ENCODE peak calls at places on chromosomes 13 and 19, in seven cellular contexts. One of them, this sample, is unnamed.

GRCh38 chr19:55165952-55166529 is 372 bp downstream of the DNAAF3 start:
- DNase-seq in A549: peak
- DNase-seq in left ventricle myocardium inferior: peak
- DNase-seq in progenitor cell of endocrine pancreas: peak
- DNase-seq in MCF 10A: peak
- DNase-seq in neural crest cell: peak
- DNase-seq in esophagus squamous epithelium: no peak
- DNase-seq in this sample: peak

GRCh38 chr13:20400774-20401173 is 124.9 kb downstream of the CRYL1 start:
- DNase-seq in A549: no peak
- DNase-seq in left ventricle myocardium inferior: no peak
- DNase-seq in progenitor cell of endocrine pancreas: no peak
- DNase-seq in MCF 10A: no peak
- DNase-seq in neural crest cell: no peak
- DNase-seq in esophagus squamous epithelium: no peak
- DNase-seq in this sample: no peak

GRCh38 chr19:58515259-58515658 is 3.5 kb upstream of the SLC27A5 start:
- DNase-seq in A549: no peak
- DNase-seq in left ventricle myocardium inferior: no peak
- DNase-seq in progenitor cell of endocrine pancreas: no peak
- DNase-seq in MCF 10A: no peak
- DNase-seq in neural crest cell: no peak
- DNase-seq in esophagus squamous epithelium: no peak
- DNase-seq in this sample: no peak

GRCh38 chr13:44818428-44818827 is 170.8 kb downstream of the NUFIP1 start:
- DNase-seq in A549: peak
- DNase-seq in left ventricle myocardium inferior: no peak
- DNase-seq in progenitor cell of endocrine pancreas: no peak
- DNase-seq in MCF 10A: peak
- DNase-seq in neural crest cell: no peak
- DNase-seq in esophagus squamous epithelium: no peak
- DNase-seq in this sample: no peak

GRCh38 chr19:47176627-47177090 is 46.0 kb downstream of the SAE1 start:
- DNase-seq in A549: no peak
- DNase-seq in left ventricle myocardium inferior: no peak
- DNase-seq in progenitor cell of endocrine pancreas: no peak
- DNase-seq in MCF 10A: peak
- DNase-seq in neural crest cell: no peak
- DNase-seq in esophagus squamous epithelium: no peak
- DNase-seq in this sample: no peak

GRCh38 chr19:16197188-16197621 is 506 bp upstream of the AP1M1 start:
- DNase-seq in A549: no peak
- DNase-seq in left ventricle myocardium inferior: no peak
- DNase-seq in progenitor cell of endocrine pancreas: no peak
- DNase-seq in MCF 10A: peak
- DNase-seq in neural crest cell: no peak
- DNase-seq in esophagus squamous epithelium: no peak
- DNase-seq in this sample: no peak

GRCh38 chr19:52600639-52601024 is 30.5 kb downstream of the ZNF701 start:
- DNase-seq in A549: no peak
- DNase-seq in left ventricle myocardium inferior: no peak
- DNase-seq in progenitor cell of endocrine pancreas: peak
- DNase-seq in MCF 10A: no peak
- DNase-seq in neural crest cell: no peak
- DNase-seq in esophagus squamous epithelium: no peak
- DNase-seq in this sample: peak

GRCh38 chr19:13478576-13478975 is 27.7 kb downstream of the CACNA1A start:
- DNase-seq in A549: no peak
- DNase-seq in left ventricle myocardium inferior: no peak
- DNase-seq in progenitor cell of endocrine pancreas: no peak
- DNase-seq in MCF 10A: no peak
- DNase-seq in neural crest cell: no peak
- DNase-seq in esophagus squamous epithelium: no peak
- DNase-seq in this sample: no peak

GRCh38 chr13:59472134-59472533 is 691.6 kb downstream of the DIAPH3 start:
- DNase-seq in A549: no peak
- DNase-seq in left ventricle myocardium inferior: no peak
- DNase-seq in progenitor cell of endocrine pancreas: no peak
- DNase-seq in MCF 10A: no peak
- DNase-seq in neural crest cell: no peak
- DNase-seq in esophagus squamous epithelium: no peak
- DNase-seq in this sample: no peak

GRCh38 chr19:18776736-18777135 is 14.4 kb downstream of the COMP start:
- DNase-seq in A549: no peak
- DNase-seq in left ventricle myocardium inferior: no peak
- DNase-seq in progenitor cell of endocrine pancreas: no peak
- DNase-seq in MCF 10A: peak
- DNase-seq in neural crest cell: no peak
- DNase-seq in esophagus squamous epithelium: no peak
- DNase-seq in this sample: no peak

GRCh38 chr19:35859414-35859813 is 2.7 kb downstream of the KIRREL2 start:
- DNase-seq in A549: no peak
- DNase-seq in left ventricle myocardium inferior: no peak
- DNase-seq in progenitor cell of endocrine pancreas: no peak
- DNase-seq in MCF 10A: no peak
- DNase-seq in neural crest cell: no peak
- DNase-seq in esophagus squamous epithelium: no peak
- DNase-seq in this sample: no peak

GRCh38 chr19:55304279-55304978 is 20.6 kb downstream of the BRSK1 start:
- DNase-seq in A549: peak
- DNase-seq in left ventricle myocardium inferior: no peak
- DNase-seq in progenitor cell of endocrine pancreas: no peak
- DNase-seq in MCF 10A: peak
- DNase-seq in neural crest cell: peak
- DNase-seq in esophagus squamous epithelium: no peak
- DNase-seq in this sample: peak

GRCh38 chr19:16428372-16429036 is 43.3 kb downstream of the EPS15L1 start:
- DNase-seq in A549: no peak
- DNase-seq in left ventricle myocardium inferior: no peak
- DNase-seq in progenitor cell of endocrine pancreas: no peak
- DNase-seq in MCF 10A: no peak
- DNase-seq in neural crest cell: no peak
- DNase-seq in esophagus squamous epithelium: no peak
- DNase-seq in this sample: no peak

GRCh38 chr19:29629836-29630534 is 23.9 kb downstream of the POP4 start:
- DNase-seq in A549: no peak
- DNase-seq in left ventricle myocardium inferior: no peak
- DNase-seq in progenitor cell of endocrine pancreas: no peak
- DNase-seq in MCF 10A: peak
- DNase-seq in neural crest cell: no peak
- DNase-seq in esophagus squamous epithelium: no peak
- DNase-seq in this sample: no peak

GRCh38 chr13:97395437-97396136 is 38.4 kb upstream of the RAP2A start:
- DNase-seq in A549: peak
- DNase-seq in left ventricle myocardium inferior: no peak
- DNase-seq in progenitor cell of endocrine pancreas: no peak
- DNase-seq in MCF 10A: peak
- DNase-seq in neural crest cell: no peak
- DNase-seq in esophagus squamous epithelium: no peak
- DNase-seq in this sample: no peak

GRCh38 chr13:72537400-72537780 is 190.0 kb downstream of the MZT1 start:
- DNase-seq in A549: no peak
- DNase-seq in left ventricle myocardium inferior: no peak
- DNase-seq in progenitor cell of endocrine pancreas: no peak
- DNase-seq in MCF 10A: no peak
- DNase-seq in neural crest cell: no peak
- DNase-seq in esophagus squamous epithelium: no peak
- DNase-seq in this sample: no peak

GRCh38 chr13:72537782-72538181 is 189.6 kb downstream of the MZT1 start:
- DNase-seq in A549: no peak
- DNase-seq in left ventricle myocardium inferior: no peak
- DNase-seq in progenitor cell of endocrine pancreas: no peak
- DNase-seq in MCF 10A: no peak
- DNase-seq in neural crest cell: no peak
- DNase-seq in esophagus squamous epithelium: no peak
- DNase-seq in this sample: no peak

GRCh38 chr13:72535076-72535475 is 192.4 kb downstream of the MZT1 start:
- DNase-seq in A549: no peak
- DNase-seq in left ventricle myocardium inferior: no peak
- DNase-seq in progenitor cell of endocrine pancreas: no peak
- DNase-seq in MCF 10A: no peak
- DNase-seq in neural crest cell: no peak
- DNase-seq in esophagus squamous epithelium: no peak
- DNase-seq in this sample: no peak

GRCh38 chr13:72539925-72540324 is 187.5 kb downstream of the MZT1 start:
- DNase-seq in A549: no peak
- DNase-seq in left ventricle myocardium inferior: no peak
- DNase-seq in progenitor cell of endocrine pancreas: no peak
- DNase-seq in MCF 10A: no peak
- DNase-seq in neural crest cell: no peak
- DNase-seq in esophagus squamous epithelium: no peak
- DNase-seq in this sample: no peak

DNA sequence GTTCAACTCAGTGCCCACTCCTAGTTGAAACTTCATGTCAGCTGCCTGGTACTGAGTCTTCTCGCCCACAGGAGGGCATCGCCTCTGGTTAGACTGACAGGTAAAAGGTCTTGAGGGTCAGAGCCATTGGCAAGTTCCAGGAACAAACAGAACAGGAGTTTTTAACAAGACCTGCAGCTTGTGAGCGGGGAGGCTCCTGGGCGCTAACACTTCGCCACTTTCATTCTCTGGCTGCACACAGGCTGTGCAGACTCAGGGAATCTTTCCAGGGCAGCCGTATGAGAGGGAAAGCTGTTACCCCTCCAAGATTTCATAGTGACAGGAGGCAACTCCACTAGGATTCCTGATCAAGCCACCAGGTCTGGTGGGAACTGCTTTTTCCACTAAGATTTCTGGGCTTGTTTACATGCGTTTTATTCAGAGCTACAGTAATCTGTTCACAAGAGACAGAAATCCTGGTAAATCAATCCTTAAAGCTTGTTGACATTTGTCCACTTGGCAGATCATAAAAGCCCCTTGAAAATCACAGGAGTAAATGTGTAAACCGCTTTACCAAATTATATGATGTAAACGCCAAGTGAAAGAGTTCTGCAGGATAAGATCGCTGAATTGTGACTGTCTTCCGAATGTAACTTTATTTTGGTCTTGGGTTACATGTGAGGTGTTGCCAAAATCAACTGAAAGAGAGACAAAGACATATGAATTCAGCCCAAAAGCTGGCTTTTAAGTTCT is 190.6 kb downstream of the MZT1 start:
- DNase-seq in A549: no peak
- DNase-seq in left ventricle myocardium inferior: no peak
- DNase-seq in progenitor cell of endocrine pancreas: no peak
- DNase-seq in MCF 10A: no peak
- DNase-seq in neural crest cell: no peak
- DNase-seq in esophagus squamous epithelium: no peak
- DNase-seq in this sample: no peak
- TF ChIP-seq CTCF in A549: no peak
- TF ChIP-seq CTCF in left ventricle myocardium inferior: no peak
- TF ChIP-seq CTCF in progenitor cell of endocrine pancreas: no peak
- TF ChIP-seq CTCF in MCF 10A: no peak
- TF ChIP-seq CTCF in neural crest cell: no peak
- TF ChIP-seq CTCF in esophagus squamous epithelium: no peak
- TF ChIP-seq CTCF in this sample: no peak

GRCh38 chr19:42116308-42117075 is 15.8 kb downstream of the POU2F2 start:
- DNase-seq in A549: no peak
- DNase-seq in left ventricle myocardium inferior: no peak
- DNase-seq in progenitor cell of endocrine pancreas: no peak
- DNase-seq in MCF 10A: no peak
- DNase-seq in neural crest cell: no peak
- DNase-seq in esophagus squamous epithelium: no peak
- DNase-seq in this sample: no peak
- TF ChIP-seq CTCF in A549: no peak
- TF ChIP-seq CTCF in left ventricle myocardium inferior: no peak
- TF ChIP-seq CTCF in progenitor cell of endocrine pancreas: peak
- TF ChIP-seq CTCF in MCF 10A: no peak
- TF ChIP-seq CTCF in neural crest cell: no peak
- TF ChIP-seq CTCF in esophagus squamous epithelium: no peak
- TF ChIP-seq CTCF in this sample: peak

GRCh38 chr19:45358213-45358792 is 12.1 kb downstream of the ERCC2 start:
- DNase-seq in A549: no peak
- DNase-seq in left ventricle myocardium inferior: no peak
- DNase-seq in progenitor cell of endocrine pancreas: no peak
- DNase-seq in MCF 10A: no peak
- DNase-seq in neural crest cell: no peak
- DNase-seq in esophagus squamous epithelium: no peak
- DNase-seq in this sample: no peak

GRCh38 chr19:45361608-45362007 is 8.8 kb downstream of the ERCC2 start:
- DNase-seq in A549: no peak
- DNase-seq in left ventricle myocardium inferior: no peak
- DNase-seq in progenitor cell of endocrine pancreas: no peak
- DNase-seq in MCF 10A: no peak
- DNase-seq in neural crest cell: no peak
- DNase-seq in esophagus squamous epithelium: no peak
- DNase-seq in this sample: no peak

GRCh38 chr19:45364696-45365095 is 5.7 kb downstream of the ERCC2 start:
- DNase-seq in A549: no peak
- DNase-seq in left ventricle myocardium inferior: no peak
- DNase-seq in progenitor cell of endocrine pancreas: no peak
- DNase-seq in MCF 10A: no peak
- DNase-seq in neural crest cell: no peak
- DNase-seq in esophagus squamous epithelium: no peak
- DNase-seq in this sample: no peak

GRCh38 chr19:45363861-45364459 is 6.4 kb downstream of the ERCC2 start:
- DNase-seq in A549: no peak
- DNase-seq in left ventricle myocardium inferior: no peak
- DNase-seq in progenitor cell of endocrine pancreas: no peak
- DNase-seq in MCF 10A: no peak
- DNase-seq in neural crest cell: no peak
- DNase-seq in esophagus squamous epithelium: no peak
- DNase-seq in this sample: no peak

DNA sequence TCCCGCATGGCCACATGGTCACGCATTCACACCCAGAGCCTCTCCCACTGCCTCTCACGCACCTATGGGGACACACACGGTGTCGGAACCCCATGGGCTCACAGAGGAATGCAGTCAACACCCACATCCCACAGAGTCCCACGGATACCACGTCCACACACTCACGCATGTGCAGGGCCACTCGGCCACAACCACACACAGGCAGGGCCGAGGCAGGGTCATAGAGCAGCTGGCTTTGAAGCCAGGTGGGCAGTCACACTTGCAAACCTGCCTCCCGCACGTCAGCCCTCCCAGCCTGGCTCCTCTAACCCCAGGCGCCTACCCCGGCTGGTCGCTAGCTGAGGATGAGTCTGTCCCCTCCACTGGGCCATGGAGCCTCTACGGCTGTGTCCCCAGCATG is 8.1 kb downstream of the ERCC2 start:
- DNase-seq in A549: no peak
- DNase-seq in left ventricle myocardium inferior: no peak
- DNase-seq in progenitor cell of endocrine pancreas: no peak
- DNase-seq in MCF 10A: no peak
- DNase-seq in neural crest cell: no peak
- DNase-seq in esophagus squamous epithelium: no peak
- DNase-seq in this sample: no peak
- TF ChIP-seq CTCF in A549: no peak
- TF ChIP-seq CTCF in left ventricle myocardium inferior: no peak
- TF ChIP-seq CTCF in progenitor cell of endocrine pancreas: no peak
- TF ChIP-seq CTCF in MCF 10A: no peak
- TF ChIP-seq CTCF in neural crest cell: no peak
- TF ChIP-seq CTCF in esophagus squamous epithelium: no peak
- TF ChIP-seq CTCF in this sample: no peak

DNA sequence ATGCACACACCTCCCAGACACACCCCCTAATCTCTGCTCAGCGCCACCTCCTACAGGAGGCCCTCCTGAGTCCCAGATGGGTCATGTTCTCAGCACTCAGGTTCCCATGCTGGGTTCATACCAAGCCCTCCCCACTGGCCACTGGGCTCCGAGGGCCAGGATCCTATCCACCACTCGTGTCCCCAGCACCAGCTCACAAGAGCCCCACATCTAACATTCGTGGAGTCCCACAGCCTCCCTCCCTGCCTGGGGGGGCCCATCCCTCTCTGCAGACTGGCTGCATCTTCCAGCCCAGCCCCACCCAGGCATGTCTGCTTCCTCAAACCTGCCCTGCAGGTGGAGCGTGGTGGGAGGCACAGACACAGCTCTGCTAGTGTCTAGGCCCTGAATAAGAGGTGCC is 227.4 kb downstream of the TUBA3C start:
- DNase-seq in A549: no peak
- DNase-seq in left ventricle myocardium inferior: no peak
- DNase-seq in progenitor cell of endocrine pancreas: no peak
- DNase-seq in MCF 10A: no peak
- DNase-seq in neural crest cell: no peak
- DNase-seq in esophagus squamous epithelium: no peak
- DNase-seq in this sample: no peak
- TF ChIP-seq CTCF in A549: no peak
- TF ChIP-seq CTCF in left ventricle myocardium inferior: no peak
- TF ChIP-seq CTCF in progenitor cell of endocrine pancreas: no peak
- TF ChIP-seq CTCF in MCF 10A: no peak
- TF ChIP-seq CTCF in neural crest cell: no peak
- TF ChIP-seq CTCF in esophagus squamous epithelium: no peak
- TF ChIP-seq CTCF in this sample: no peak